ENCODE peak calls at places on chromosomes 1 and 21, in seven cellular contexts. F is fibroblast of lung; H is EL; Z is cardiac muscle cell; M is activated T-cell treated with anti-CD3 and anti-CD28 coated beads, Interleukin-2, amount 50 U/mL, for 72 hours; Q is right atrium auricular region; C is A549. X is an unnamed sample.

GRCh38 chr1:84769636-84770035 is 79.4 kb upstream of the SSX2IP start:
- DNase-seq in Q (no peak), H (no peak), M (no peak), Z (no peak), F (no peak), C (no peak), X (no peak)

GRCh38 chr21:15874610-15875009 is 144.8 kb downstream of the USP25 start:
- DNase-seq in F (peak), C (no peak), Q (no peak), Z (no peak), M (no peak), H (no peak), X (peak)

GRCh38 chr1:151472852-151473731 is 13.8 kb upstream of the POGZ start:
- DNase-seq in C (peak), M (peak), H (peak), Z (peak), F (peak), Q (peak), X (peak)

GRCh38 chr1:156705321-156705917 is at the start of gene CRABP2:
- DNase-seq in C (no peak), F (peak), H (no peak), M (peak), Q (no peak), Z (peak), X (no peak)

GRCh38 chr1:15207031-15207828 is 39.8 kb upstream of the FHAD1 start:
- DNase-seq in F (no peak), C (no peak), Q (no peak), Z (peak), M (no peak), H (no peak), X (no peak)

GRCh38 chr1:203074610-203075009 is 11.2 kb downstream of the MYOG start:
- DNase-seq in F (no peak), M (no peak), C (no peak), H (no peak), Q (no peak), Z (no peak), X (no peak)

GRCh38 chr21:38533887-38534286 is 35.6 kb upstream of the ERG start:
- DNase-seq in H (no peak), Z (peak), F (no peak), M (no peak), C (no peak), Q (no peak), X (no peak)

GRCh38 chr1:2044510-2045319 is 5.5 kb upstream of the PRKCZ start:
- DNase-seq in Z (peak), C (peak), H (peak), M (peak), Q (no peak), F (peak), X (peak)

GRCh38 chr1:39609618-39610331 is 29.7 kb downstream of the HEYL start:
- DNase-seq in Z (peak), C (peak), Q (peak), H (peak), M (peak), F (peak), X (no peak)

X was measured in IMR-90.